ENCODE peak calls at places on chromosome 12, in five cellular contexts. One of them, this sample, is unnamed. For H3K36me3, the result is how much of the 10 kb centered on the place peaks cover.

GRCh38 chr12:121522962-121523361 is 57.9 kb downstream of the KDM2B start:
- DNase-seq in mucosa of descending colon: no peak
- DNase-seq in transverse colon: no peak
- DNase-seq in lower lobe of right lung: no peak
- DNase-seq in left ventricle myocardium inferior: no peak
- DNase-seq in this sample: peak

GRCh38 chr12:103109861-103110260 is 152.4 kb downstream of the ASCL1 start:
- DNase-seq in mucosa of descending colon: no peak
- DNase-seq in transverse colon: no peak
- DNase-seq in lower lobe of right lung: no peak
- DNase-seq in left ventricle myocardium inferior: no peak
- DNase-seq in this sample: no peak

GRCh38 chr12:118402251-118402650 is 25.9 kb downstream of the SUDS3 start:
- DNase-seq in mucosa of descending colon: no peak
- DNase-seq in transverse colon: no peak
- DNase-seq in lower lobe of right lung: no peak
- DNase-seq in left ventricle myocardium inferior: no peak
- DNase-seq in this sample: no peak

GRCh38 chr12:19031032-19031431 is 98.5 kb upstream of the PLEKHA5 start:
- DNase-seq in mucosa of descending colon: no peak
- DNase-seq in transverse colon: no peak
- DNase-seq in lower lobe of right lung: no peak
- DNase-seq in left ventricle myocardium inferior: no peak
- DNase-seq in this sample: no peak

GRCh38 chr12:2284321-2284813 is 231.6 kb downstream of the CACNA1C start:
- DNase-seq in mucosa of descending colon: no peak
- DNase-seq in transverse colon: no peak
- DNase-seq in lower lobe of right lung: no peak
- DNase-seq in left ventricle myocardium inferior: no peak
- DNase-seq in this sample: no peak

GRCh38 chr12:113299619-113300237 is 35.2 kb downstream of the SLC8B1 start:
- DNase-seq in mucosa of descending colon: peak
- DNase-seq in transverse colon: peak
- DNase-seq in lower lobe of right lung: peak
- DNase-seq in left ventricle myocardium inferior: peak
- DNase-seq in this sample: no peak

GRCh38 chr12:39483042-39483441 is 40.1 kb upstream of the KIF21A start:
- DNase-seq in mucosa of descending colon: no peak
- DNase-seq in transverse colon: no peak
- DNase-seq in lower lobe of right lung: no peak
- DNase-seq in left ventricle myocardium inferior: no peak
- DNase-seq in this sample: no peak

GRCh38 chr12:130192667-130193345 is 30.5 kb downstream of the FZD10 start:
- DNase-seq in mucosa of descending colon: no peak
- DNase-seq in transverse colon: no peak
- DNase-seq in lower lobe of right lung: no peak
- DNase-seq in left ventricle myocardium inferior: no peak
- DNase-seq in this sample: no peak

GRCh38 chr12:90858261-90858660 is 96.7 kb downstream of the CCER1 start:
- DNase-seq in mucosa of descending colon: peak
- DNase-seq in transverse colon: peak
- DNase-seq in lower lobe of right lung: no peak
- DNase-seq in left ventricle myocardium inferior: no peak
- DNase-seq in this sample: no peak

GRCh38 chr12:76074701-76075336 is 9.7 kb downstream of the NAP1L1 start:
- DNase-seq in mucosa of descending colon: no peak
- DNase-seq in transverse colon: no peak
- DNase-seq in lower lobe of right lung: no peak
- DNase-seq in left ventricle myocardium inferior: no peak
- DNase-seq in this sample: no peak

GRCh38 chr12:3732901-3733300 is 20.0 kb downstream of the CRACR2A start:
- DNase-seq in mucosa of descending colon: peak
- DNase-seq in transverse colon: peak
- DNase-seq in lower lobe of right lung: peak
- DNase-seq in left ventricle myocardium inferior: no peak
- DNase-seq in this sample: no peak

GRCh38 chr12:53380797-53381738 is 1.1 kb downstream of the SP1 start:
- DNase-seq in mucosa of descending colon: peak
- DNase-seq in transverse colon: peak
- DNase-seq in lower lobe of right lung: peak
- DNase-seq in left ventricle myocardium inferior: no peak
- DNase-seq in this sample: no peak

GRCh38 chr12:7832059-7832696 is 40.5 kb downstream of the SLC2A14 start:
- DNase-seq in mucosa of descending colon: peak
- DNase-seq in transverse colon: no peak
- DNase-seq in lower lobe of right lung: no peak
- DNase-seq in left ventricle myocardium inferior: no peak
- DNase-seq in this sample: peak

GRCh38 chr12:122732170-122732569 is 1.5 kb upstream of the HCAR1 start:
- DNase-seq in mucosa of descending colon: no peak
- DNase-seq in transverse colon: no peak
- DNase-seq in lower lobe of right lung: no peak
- DNase-seq in left ventricle myocardium inferior: no peak
- DNase-seq in this sample: no peak

GRCh38 chr12:5428332-5429221 is 3.3 kb upstream of the NTF3 start:
- DNase-seq in mucosa of descending colon: no peak
- DNase-seq in transverse colon: no peak
- DNase-seq in lower lobe of right lung: no peak
- DNase-seq in left ventricle myocardium inferior: no peak
- DNase-seq in this sample: no peak

GRCh38 chr12:91870872-91871707 is 274.6 kb downstream of the BTG1 start:
- DNase-seq in mucosa of descending colon: no peak
- DNase-seq in transverse colon: no peak
- DNase-seq in lower lobe of right lung: no peak
- DNase-seq in left ventricle myocardium inferior: no peak
- DNase-seq in this sample: no peak

GRCh38 chr12:4272976-4273650 is 449 bp upstream of the CCND2 start:
- DNase-seq in mucosa of descending colon: no peak
- DNase-seq in transverse colon: no peak
- DNase-seq in lower lobe of right lung: no peak
- DNase-seq in left ventricle myocardium inferior: no peak
- DNase-seq in this sample: no peak

GRCh38 chr12:86666311-86666710 is 410.1 kb upstream of the MGAT4C start:
- DNase-seq in mucosa of descending colon: no peak
- DNase-seq in transverse colon: no peak
- DNase-seq in lower lobe of right lung: no peak
- DNase-seq in left ventricle myocardium inferior: no peak
- DNase-seq in this sample: no peak

GRCh38 chr12:52608161-52608560 is 6.9 kb upstream of the KRT72 start:
- DNase-seq in mucosa of descending colon: no peak
- DNase-seq in transverse colon: no peak
- DNase-seq in lower lobe of right lung: no peak
- DNase-seq in left ventricle myocardium inferior: no peak
- DNase-seq in this sample: no peak

DNA sequence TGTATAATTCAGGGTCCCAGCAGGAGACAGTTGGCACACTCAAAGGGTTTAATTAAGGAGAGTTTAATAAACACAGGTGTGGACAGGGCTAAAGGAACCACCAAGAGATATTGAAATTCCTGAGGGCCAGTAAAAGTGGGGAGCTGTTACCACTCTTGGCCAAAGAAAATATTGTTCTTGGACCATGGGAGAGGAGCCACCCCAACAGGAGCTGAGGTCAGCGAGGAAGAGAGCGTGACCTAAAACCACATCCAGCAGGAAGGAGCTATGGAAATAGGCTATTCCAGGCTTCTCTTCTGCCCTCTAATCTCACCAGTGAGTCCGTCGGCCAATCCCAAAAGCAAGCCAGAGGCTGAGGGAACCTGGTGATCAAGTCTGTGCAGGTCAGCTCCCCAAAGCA is 390.8 kb downstream of the MED13L start:
- DNase-seq in mucosa of descending colon: no peak
- DNase-seq in transverse colon: no peak
- DNase-seq in lower lobe of right lung: no peak
- DNase-seq in left ventricle myocardium inferior: no peak
- DNase-seq in this sample: no peak
- H3K4me3 ChIP-seq in mucosa of descending colon: no peak
- H3K4me3 ChIP-seq in transverse colon: no peak
- H3K4me3 ChIP-seq in lower lobe of right lung: no peak
- H3K4me3 ChIP-seq in left ventricle myocardium inferior: no peak
- H3K4me3 ChIP-seq in this sample: no peak

GRCh38 chr12:94812345-94812744 is 162.0 kb upstream of the TMCC3 start:
- DNase-seq in mucosa of descending colon: no peak
- DNase-seq in transverse colon: no peak
- DNase-seq in lower lobe of right lung: no peak
- DNase-seq in left ventricle myocardium inferior: no peak
- DNase-seq in this sample: peak
- H3K36me3 ChIP-seq in mucosa of descending colon: under half
- H3K36me3 ChIP-seq in transverse colon: under half
- H3K36me3 ChIP-seq in lower lobe of right lung: under half
- H3K36me3 ChIP-seq in left ventricle myocardium inferior: under half
- H3K36me3 ChIP-seq in this sample: under half

GRCh38 chr12:27523305-27523641 is 733 bp upstream of the PPFIBP1 start:
- DNase-seq in mucosa of descending colon: no peak
- DNase-seq in transverse colon: no peak
- DNase-seq in lower lobe of right lung: no peak
- DNase-seq in left ventricle myocardium inferior: no peak
- DNase-seq in this sample: no peak

GRCh38 chr12:27524489-27524835 is 456 bp downstream of the PPFIBP1 start:
- DNase-seq in mucosa of descending colon: no peak
- DNase-seq in transverse colon: no peak
- DNase-seq in lower lobe of right lung: no peak
- DNase-seq in left ventricle myocardium inferior: no peak
- DNase-seq in this sample: no peak

GRCh38 chr12:27523642-27524488 is at the start of gene PPFIBP1:
- DNase-seq in mucosa of descending colon: peak
- DNase-seq in transverse colon: peak
- DNase-seq in lower lobe of right lung: peak
- DNase-seq in left ventricle myocardium inferior: peak
- DNase-seq in this sample: peak

GRCh38 chr12:27525373-27525772 is 1.4 kb downstream of the PPFIBP1 start:
- DNase-seq in mucosa of descending colon: peak
- DNase-seq in transverse colon: no peak
- DNase-seq in lower lobe of right lung: no peak
- DNase-seq in left ventricle myocardium inferior: no peak
- DNase-seq in this sample: no peak

DNA sequence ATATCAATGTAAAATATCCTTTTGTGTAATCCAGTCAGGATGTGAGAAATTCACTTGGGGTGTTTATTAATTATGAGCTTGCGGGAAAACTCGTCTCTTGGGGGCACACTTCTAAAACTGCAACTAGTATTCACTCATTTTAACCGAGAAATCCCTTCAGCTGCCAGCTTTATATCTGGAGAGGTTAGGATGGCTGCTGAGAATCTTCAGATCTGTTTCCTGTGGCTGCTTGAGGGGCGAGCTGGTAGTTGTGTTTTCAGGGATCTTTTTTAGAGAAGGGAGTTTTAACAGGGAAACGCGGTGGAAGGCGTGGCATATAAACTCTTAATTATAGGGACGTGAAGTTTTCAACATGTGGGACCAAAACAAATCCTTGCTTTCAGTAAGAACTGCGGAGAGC is 833 bp downstream of the PPFIBP1 start:
- DNase-seq in mucosa of descending colon: peak
- DNase-seq in transverse colon: peak
- DNase-seq in lower lobe of right lung: no peak
- DNase-seq in left ventricle myocardium inferior: no peak
- DNase-seq in this sample: no peak
- TF ChIP-seq CTCF in mucosa of descending colon: no peak
- TF ChIP-seq CTCF in transverse colon: no peak
- TF ChIP-seq CTCF in lower lobe of right lung: no peak
- TF ChIP-seq CTCF in left ventricle myocardium inferior: no peak
- TF ChIP-seq CTCF in this sample: peak

DNA sequence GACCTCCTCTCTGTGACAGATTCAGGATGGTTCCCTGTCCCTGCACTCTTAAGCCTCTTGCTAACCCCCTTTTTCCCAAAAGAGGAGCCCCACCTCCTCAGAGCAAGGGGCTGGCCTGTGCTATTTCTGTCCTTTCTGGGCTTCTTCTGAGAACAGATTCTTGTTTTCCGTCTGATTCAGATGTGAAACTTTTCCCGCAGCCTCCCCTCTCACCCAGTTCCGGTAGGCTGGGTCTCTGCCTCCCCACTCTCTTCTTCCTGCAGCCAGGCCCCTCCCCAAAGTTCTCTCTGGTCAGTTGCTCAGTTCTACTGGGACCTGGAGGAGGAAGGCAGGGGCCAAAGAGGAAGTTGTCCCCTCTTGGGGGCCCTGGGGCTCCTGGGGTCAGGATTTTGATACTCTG is 11.8 kb downstream of the PDE1B start:
- DNase-seq in mucosa of descending colon: peak
- DNase-seq in transverse colon: peak
- DNase-seq in lower lobe of right lung: peak
- DNase-seq in left ventricle myocardium inferior: peak
- DNase-seq in this sample: no peak
- H3K4me3 ChIP-seq in mucosa of descending colon: no peak
- H3K4me3 ChIP-seq in transverse colon: no peak
- H3K4me3 ChIP-seq in lower lobe of right lung: peak
- H3K4me3 ChIP-seq in left ventricle myocardium inferior: peak
- H3K4me3 ChIP-seq in this sample: no peak

DNA sequence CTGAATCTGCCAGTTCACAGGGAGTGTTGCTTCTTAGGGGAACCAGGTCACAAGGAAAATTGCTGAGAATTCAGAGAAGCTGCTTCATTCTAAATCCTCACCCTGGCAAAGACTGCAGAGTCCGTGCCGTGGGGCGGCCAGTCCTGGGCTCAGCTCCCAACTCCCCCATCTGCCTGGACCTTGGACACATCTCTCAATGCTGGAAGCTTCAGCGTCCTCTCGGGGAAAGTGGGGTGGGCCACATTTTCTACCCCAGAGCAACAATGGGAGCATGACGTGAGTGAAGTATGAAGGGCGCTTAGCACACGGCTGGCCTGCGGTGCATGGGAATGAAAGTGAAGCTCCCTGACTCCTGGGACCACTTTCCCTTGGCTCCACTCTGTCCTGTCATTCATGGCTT is 31.2 kb downstream of the HVCN1 start:
- DNase-seq in mucosa of descending colon: no peak
- DNase-seq in transverse colon: no peak
- DNase-seq in lower lobe of right lung: no peak
- DNase-seq in left ventricle myocardium inferior: no peak
- DNase-seq in this sample: no peak
- H3K36me3 ChIP-seq in mucosa of descending colon: under half
- H3K36me3 ChIP-seq in transverse colon: under half
- H3K36me3 ChIP-seq in lower lobe of right lung: under half
- H3K36me3 ChIP-seq in left ventricle myocardium inferior: under half
- H3K36me3 ChIP-seq in this sample: under half

GRCh38 chr12:120437735-120438494 is at the start of gene COX6A1:
- DNase-seq in mucosa of descending colon: peak
- DNase-seq in transverse colon: peak
- DNase-seq in lower lobe of right lung: peak
- DNase-seq in left ventricle myocardium inferior: peak
- DNase-seq in this sample: peak
- TF ChIP-seq CTCF in mucosa of descending colon: peak
- TF ChIP-seq CTCF in transverse colon: no peak
- TF ChIP-seq CTCF in lower lobe of right lung: no peak
- TF ChIP-seq CTCF in left ventricle myocardium inferior: no peak
- TF ChIP-seq CTCF in this sample: peak